ENCODE peak calls at places on chromosomes 7 and 10, in five cellular contexts. V, M, X, H and P are unnamed samples.

GRCh38 chr7:107592361-107593024 is 12.4 kb downstream of the BCAP29 start:
- DNase-seq in M (peak; percentile 86), H (no peak), X (no peak), V (no peak), P (peak; percentile 84)

GRCh38 chr10:122140477-122140902 is 130.6 kb upstream of the BTBD16 start:
- DNase-seq in X (peak; percentile 41), V (no peak), M (peak; percentile 66), H (no peak), P (peak; percentile 59)

GRCh38 chr7:37400022-37400421 is 48.6 kb downstream of the ELMO1 start:
- DNase-seq in X (no peak), V (no peak), M (no peak), H (no peak), P (no peak)

GRCh38 chr10:97596101-97597055 is 6.9 kb downstream of the C10orf62 start:
- DNase-seq in V (peak; percentile 61), M (peak; percentile 86), H (no peak), X (peak; percentile 69), P (peak; percentile 66)

GRCh38 chr10:99784731-99785441 is 2.4 kb downstream of the ABCC2 start:
- DNase-seq in H (no peak), M (peak; percentile 36), V (no peak), X (peak; percentile 49), P (peak; percentile 55)

GRCh38 chr7:157139142-157140117 is 704 bp downstream of the UBE3C start:
- DNase-seq in M (peak; percentile 38), H (no peak), X (peak; percentile 31), V (peak; percentile 60), P (peak; percentile 48)

GRCh38 chr10:110211455-110211843 is 4.0 kb downstream of the MXI1 start:
- DNase-seq in M (no peak), V (no peak), H (no peak), X (no peak), P (no peak)

GRCh38 chr7:149884541-149884940 is 10.8 kb downstream of the ATP6V0E2 start:
- DNase-seq in X (no peak), H (no peak), M (no peak), V (no peak), P (peak; percentile 28)

GRCh38 chr10:48495282-48496045 is 109.4 kb downstream of the ARHGAP22 start:
- DNase-seq in M (no peak), H (no peak), X (no peak), V (no peak), P (no peak)

GRCh38 chr7:51132661-51133060 is 183.9 kb downstream of the COBL start:
- DNase-seq in X (no peak), H (no peak), V (no peak), M (no peak), P (no peak)

GRCh38 chr7:51126813-51127617 is 189.6 kb downstream of the COBL start:
- DNase-seq in V (no peak), H (no peak), X (no peak), M (no peak), P (no peak)

GRCh38 chr7:51128545-51129466 is 187.8 kb downstream of the COBL start:
- DNase-seq in M (no peak), V (no peak), X (no peak), H (peak; percentile 8), P (no peak)

GRCh38 chr7:51127618-51127904 is 189.0 kb downstream of the COBL start:
- DNase-seq in X (no peak), H (no peak), M (no peak), V (no peak), P (no peak)

DNA sequence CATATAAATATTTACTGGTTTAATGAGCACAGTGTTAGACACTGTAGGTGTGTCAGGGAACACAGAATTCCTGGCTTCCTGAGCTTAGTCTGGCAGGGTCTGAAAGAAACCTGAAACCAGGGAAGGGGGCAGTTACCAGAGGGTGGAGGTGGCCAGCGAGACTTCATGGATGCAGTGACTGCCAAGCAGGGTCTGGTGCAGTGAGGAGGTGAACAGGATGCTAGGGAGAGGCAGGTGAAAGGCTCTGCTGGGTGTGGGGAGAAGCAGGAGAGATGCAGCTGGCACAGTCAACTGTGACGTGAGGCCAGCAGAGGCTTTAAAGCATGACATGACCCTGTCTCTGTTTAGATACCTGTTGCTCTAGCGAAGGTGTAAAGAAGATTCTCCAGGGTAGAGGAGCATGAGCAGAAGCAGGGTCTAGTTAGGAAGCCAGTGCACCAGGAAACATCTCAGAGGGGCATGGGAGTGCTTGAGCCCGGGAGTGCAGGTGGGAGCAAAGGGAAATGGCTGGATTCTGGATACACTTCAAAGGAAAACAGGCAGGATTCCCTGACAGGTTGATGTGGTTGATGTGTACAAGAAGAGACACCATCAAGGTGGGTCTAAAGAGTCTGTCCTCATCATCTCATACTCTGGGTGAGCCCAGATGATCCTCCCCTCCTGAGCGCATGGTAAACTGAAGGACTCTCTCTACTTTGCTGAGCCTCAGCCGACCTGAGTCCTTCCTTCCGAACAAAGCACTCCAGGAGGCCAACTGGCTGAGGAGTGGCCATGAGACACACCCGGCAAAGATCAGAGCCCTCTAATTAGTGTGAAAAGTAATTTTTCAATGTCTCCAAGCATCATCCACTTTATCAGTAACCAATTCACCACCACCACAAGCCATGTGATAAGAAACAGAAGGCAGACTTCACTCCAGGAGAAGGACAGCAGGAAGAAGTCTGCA is 186.8 kb downstream of the COBL start:
- DNase-seq in H (no peak), M (no peak), V (no peak), X (no peak), P (no peak)
- TF ChIP-seq CTCF in H (no peak), M (no peak), V (no peak), X (no peak), P (no peak)

GRCh38 chr7:1591876-1592275 is 22.0 kb upstream of the PSMG3 start:
- DNase-seq in M (no peak), X (no peak), V (no peak), H (no peak), P (no peak)
- H3K4me1 ChIP-seq in M (no peaks in the 10 kb centered on the region), X (no peaks in the 10 kb centered on the region), V (no peaks in the 10 kb centered on the region), H (no peaks in the 10 kb centered on the region), P (no peaks in the 10 kb centered on the region)

DNA sequence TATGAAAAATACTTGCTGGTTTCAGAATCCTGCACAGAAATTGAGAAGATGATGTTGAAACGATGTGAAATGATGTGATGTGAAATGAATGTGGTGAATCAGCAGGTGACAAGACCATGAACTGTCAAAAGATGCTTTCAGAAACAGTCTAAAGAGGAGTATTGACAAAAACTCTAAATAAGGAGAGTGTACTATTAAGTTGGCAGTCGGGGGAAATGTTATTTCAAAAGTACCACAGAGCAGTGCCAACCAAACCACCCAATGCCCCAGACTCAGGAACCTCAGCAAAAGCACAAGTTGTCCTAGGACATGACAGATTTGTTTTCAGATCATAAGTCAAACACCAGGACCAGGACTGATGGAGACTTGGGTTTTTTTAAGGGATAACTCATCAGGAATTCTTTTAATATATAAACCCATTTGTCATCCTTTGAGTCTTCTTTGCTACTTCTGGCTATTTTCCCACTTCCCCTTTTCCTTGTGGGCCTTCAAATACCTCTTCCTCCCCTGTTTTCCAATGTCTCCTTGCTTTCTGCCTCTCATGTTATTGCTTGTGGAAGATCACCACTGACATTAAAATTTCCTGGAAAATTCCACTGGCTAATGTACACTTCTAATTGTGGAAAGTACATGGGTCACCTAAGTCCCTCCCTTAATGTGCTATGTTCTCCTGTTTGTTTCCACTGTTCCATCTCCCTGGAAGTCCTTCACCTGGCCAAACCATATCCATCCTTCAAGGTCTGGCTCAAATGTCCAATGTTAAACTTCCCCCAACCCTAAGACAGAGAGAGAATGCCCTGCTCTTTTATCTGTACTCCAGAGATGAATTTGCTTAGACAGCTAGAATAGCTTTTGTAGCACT is 10.2 kb upstream of the PPP1R3C start:
- DNase-seq in V (no peak), M (peak; percentile 70), X (peak; percentile 21), H (no peak), P (peak; percentile 62)
- H3K4me2 ChIP-seq in V (no peak overlapping the region), M (peak overlapping the region; percentile 70), X (no peak overlapping the region), H (no peak overlapping the region), P (no peak overlapping the region)

GRCh38 chr10:35612385-35613106 is 7.4 kb downstream of the GJD4 start:
- DNase-seq in V (no peak), X (no peak), H (no peak), M (no peak), P (no peak)

GRCh38 chr10:35614312-35614711 is 9.2 kb downstream of the GJD4 start:
- DNase-seq in X (peak; percentile 48), H (no peak), V (no peak), M (no peak), P (no peak)

GRCh38 chr10:35611750-35612149 is 6.6 kb downstream of the GJD4 start:
- DNase-seq in M (no peak), H (peak; percentile 22), X (no peak), V (no peak), P (no peak)

GRCh38 chr10:35613107-35613440 is 7.9 kb downstream of the GJD4 start:
- DNase-seq in H (no peak), M (no peak), X (no peak), V (no peak), P (no peak)

DNA sequence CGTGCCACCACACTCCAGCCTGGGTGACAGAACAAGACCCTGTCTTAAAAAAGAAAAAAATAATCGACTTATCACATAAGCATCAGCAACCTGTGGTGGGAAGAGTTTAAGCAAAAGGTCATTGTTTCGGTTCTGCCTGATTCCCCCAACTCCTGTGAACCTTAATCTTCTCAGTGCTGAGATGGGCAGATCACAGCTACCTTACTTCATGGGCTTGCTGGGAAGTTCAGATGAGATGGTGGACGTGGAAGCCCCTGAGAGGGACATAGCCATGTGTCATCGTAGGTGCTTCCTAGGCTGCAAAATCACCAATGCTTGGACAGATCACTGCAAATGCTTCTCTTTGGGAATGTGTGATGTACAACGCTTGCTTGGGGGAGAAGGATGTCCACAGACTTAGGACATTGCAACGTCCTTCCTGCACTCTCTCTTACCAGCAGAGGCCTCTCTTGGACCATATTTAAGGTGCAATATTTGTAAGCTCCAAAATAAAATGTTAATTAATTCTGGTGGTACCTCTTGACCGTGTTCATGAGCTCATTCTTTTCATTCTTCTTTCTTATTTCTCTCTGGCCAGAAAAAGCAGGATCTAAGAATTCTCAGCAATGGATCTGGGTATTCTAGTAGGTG is 8.6 kb downstream of the GJD4 start:
- DNase-seq in H (peak; percentile 39), V (no peak), M (peak; percentile 55), X (peak; percentile 92), P (peak; percentile 32)
- TF ChIP-seq CTCF in H (peak; percentile 60), V (peak; percentile 28), M (peak; percentile 68), X (peak; percentile 100), P (peak; percentile 50)

DNA sequence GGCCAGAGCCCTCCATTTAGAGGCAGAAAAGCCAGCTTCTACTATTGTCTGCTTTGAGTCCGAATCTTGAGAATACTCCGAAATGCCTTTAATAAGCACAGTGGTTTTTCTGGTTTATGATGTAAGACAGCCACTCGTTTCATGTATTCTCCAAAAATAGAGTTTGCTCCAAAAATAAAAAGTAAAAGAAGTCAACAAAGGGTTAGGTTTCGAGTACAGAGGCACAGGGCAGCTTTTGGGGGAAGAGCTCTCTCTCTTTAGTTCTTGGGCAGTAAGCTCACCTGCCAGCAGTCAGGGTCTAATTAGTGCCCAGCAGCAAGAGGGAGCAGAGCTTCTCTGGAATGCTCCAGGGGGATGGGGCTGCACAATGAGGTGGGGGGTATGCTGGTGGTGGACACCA is 20.2 kb downstream of the CREB3L2 start:
- DNase-seq in M (no peak), V (no peak), H (peak; percentile 16), X (no peak), P (no peak)
- H3K4me1 ChIP-seq in M (peaks cover 58% of the 10 kb centered on the region), V (peaks cover 45% of the 10 kb centered on the region), H (peaks cover 25% of the 10 kb centered on the region), X (peaks cover 48% of the 10 kb centered on the region), P (peaks cover 58% of the 10 kb centered on the region)

GRCh38 chr10:108560488-108560887 is 1362.8 kb downstream of the XPNPEP1 start:
- DNase-seq in V (no peak), X (peak; percentile 20), H (no peak), M (no peak), P (no peak)
- H3K4me2 ChIP-seq in V (no peak overlapping the region), X (peak overlapping the region; percentile 51), H (no peak overlapping the region), M (no peak overlapping the region), P (no peak overlapping the region)

GRCh38 chr10:3781458-3782098 is 3.4 kb downstream of the KLF6 start:
- DNase-seq in X (peak; percentile 34), V (no peak), H (no peak), M (peak; percentile 55), P (peak; percentile 67)
- TF ChIP-seq CTCF in X (peak; percentile 47), V (no peak), H (no peak), M (peak; percentile 36), P (peak; percentile 42)